ENCODE peak calls at places on chromosomes 3 and 15, in seven cellular contexts. B, W, Z, C, U, A and M are unnamed samples.

GRCh38 chr15:92050220-92050898 is 196.9 kb downstream of the SLCO3A1 start:
- DNase-seq in B (no peak), W (no peak), Z (no peak), C (no peak), U (no peak), A (peak), M (no peak)

GRCh38 chr15:38972831-38973230 is 408.2 kb upstream of the RASGRP1 start:
- DNase-seq in B (no peak), W (no peak), Z (no peak), C (no peak), U (no peak), A (no peak), M (no peak)

GRCh38 chr3:41987627-41988026 is 25.7 kb upstream of the ULK4 start:
- DNase-seq in B (no peak), W (no peak), Z (peak), C (no peak), U (no peak), A (no peak), M (no peak)

GRCh38 chr15:93027413-93027812 is 61.6 kb downstream of the RGMA start:
- DNase-seq in B (no peak), W (no peak), Z (peak), C (no peak), U (no peak), A (peak), M (no peak)

GRCh38 chr3:84893211-84893610 is 65.6 kb upstream of the CADM2 start:
- DNase-seq in B (no peak), W (no peak), Z (no peak), C (no peak), U (no peak), A (no peak), M (no peak)

GRCh38 chr3:191076903-191077552 is 122.0 kb upstream of the OSTN start:
- DNase-seq in B (no peak), W (no peak), Z (no peak), C (no peak), U (no peak), A (peak), M (no peak)

GRCh38 chr3:136883967-136884720 is 22.1 kb downstream of the NCK1 start:
- DNase-seq in B (no peak), W (no peak), Z (no peak), C (no peak), U (no peak), A (no peak), M (no peak)

GRCh38 chr15:86336051-86336788 is 256.5 kb downstream of the AGBL1 start:
- DNase-seq in B (no peak), W (peak), Z (no peak), C (no peak), U (no peak), A (no peak), M (no peak)

GRCh38 chr3:9175421-9175820 is 74.0 kb downstream of the SRGAP3 start:
- DNase-seq in B (no peak), W (no peak), Z (no peak), C (no peak), U (no peak), A (no peak), M (no peak)

GRCh38 chr3:101638262-101638745 is 38.6 kb downstream of the ZBTB11 start:
- DNase-seq in B (no peak), W (no peak), Z (no peak), C (no peak), U (no peak), A (no peak), M (no peak)

GRCh38 chr3:39249453-39250115 is 30.3 kb downstream of the CX3CR1 start:
- DNase-seq in B (no peak), W (no peak), Z (no peak), C (no peak), U (no peak), A (no peak), M (no peak)

GRCh38 chr15:93029613-93030429 is 59.2 kb downstream of the RGMA start:
- DNase-seq in B (no peak), W (no peak), Z (no peak), C (peak), U (no peak), A (peak), M (no peak)

GRCh38 chr15:43896543-43896942 is 69.7 kb downstream of the WDR76 start:
- DNase-seq in B (no peak), W (no peak), Z (no peak), C (no peak), U (no peak), A (no peak), M (no peak)

GRCh38 chr3:172915911-172916514 is 165.5 kb downstream of the ECT2 start:
- DNase-seq in B (no peak), W (no peak), Z (no peak), C (no peak), U (no peak), A (no peak), M (no peak)

GRCh38 chr3:183907911-183908331 is 23.2 kb upstream of the PARL start:
- DNase-seq in B (no peak), W (no peak), Z (no peak), C (no peak), U (no peak), A (no peak), M (no peak)

GRCh38 chr3:16910207-16910606 is 25.5 kb downstream of the PLCL2 start:
- DNase-seq in B (no peak), W (no peak), Z (no peak), C (no peak), U (no peak), A (no peak), M (no peak)

GRCh38 chr3:30894521-30895289 is at the start of gene GADL1:
- DNase-seq in B (no peak), W (peak), Z (no peak), C (peak), U (no peak), A (peak), M (no peak)